ENCODE peak calls at places on chromosomes 7 and 10, in eight cellular contexts. C is endothelial cell; A is cardiac muscle cell; H is stimulated activated CD8-positive, alpha-beta memory T cell treated with anti-CD3 and anti-CD28 coated beads, Interleukin-4, amount 100 ng/mL, for 1 hour; D is activated T-helper 2 cell treated with anti-CD3 and anti-CD28 coated beads, Interferon-gamma antibody, Interleukin-2, Interleukin-4, amounts not matched to agents 10 μg/mL and 5 μg/mL and 100 μg/mL, durations not matched to agents 14 hours and 24 hours and 36 hours; G is mucosa of gallbladder; B is caudate nucleus; Z is activated CD8-positive, alpha-beta memory T cell treated with anti-CD3 and anti-CD28 coated beads for 48 hours. S is an unnamed sample.

GRCh38 chr10:22501863-22502262 is 156.6 kb downstream of the SPAG6 start:
- DNase-seq in D (no peak), A (no peak), H (no peak), Z (no peak), G (no peak), C (no peak), B (no peak), S (no peak)

GRCh38 chr10:17023386-17024298 is 106.0 kb downstream of the CUBN start:
- DNase-seq in D (peak; percentile 78), Z (peak; percentile 44), B (no peak), C (peak; percentile 49), H (peak; percentile 50), A (peak; percentile 56), G (peak; percentile 64), S (no peak)

GRCh38 chr7:37448637-37449331 is at the start of gene ELMO1:
- DNase-seq in B (peak; percentile 68), A (peak; percentile 88), C (peak; percentile 75), G (peak; percentile 83), H (no peak), Z (peak; percentile 60), D (peak; percentile 79), S (peak; percentile 63)

GRCh38 chr7:124671976-124672375 is 93.6 kb downstream of the GPR37 start:
- DNase-seq in C (no peak), D (no peak), Z (no peak), B (no peak), G (no peak), A (no peak), H (no peak), S (no peak)

GRCh38 chr10:26799342-26799741 is 61.4 kb downstream of the ABI1 start:
- DNase-seq in G (no peak), A (no peak), Z (no peak), H (no peak), D (no peak), B (no peak), C (no peak), S (no peak)

GRCh38 chr10:74153123-74153522 is 2.1 kb downstream of the ADK start:
- DNase-seq in G (no peak), Z (no peak), D (no peak), A (peak; percentile 45), B (no peak), C (no peak), H (no peak), S (no peak)

GRCh38 chr10:80292607-80293239 is 3.3 kb upstream of the MAT1A start:
- DNase-seq in D (no peak), Z (no peak), B (no peak), G (no peak), C (no peak), A (no peak), H (no peak), S (no peak)

GRCh38 chr7:106653488-106653887 is 7.5 kb downstream of the CCDC71L start:
- DNase-seq in C (no peak), D (no peak), G (no peak), A (no peak), Z (no peak), B (no peak), H (no peak), S (no peak)

GRCh38 chr7:8155836-8156235 is 106.1 kb downstream of the ICA1 start:
- DNase-seq in B (no peak), G (no peak), Z (no peak), H (no peak), A (no peak), D (no peak), C (no peak), S (no peak)